ENCODE peak calls at places on chromosomes 13 and 19, in seven cellular contexts. One of them, this sample, is unnamed. For H3K4me1, the result is how much of the 10 kb centered on the place peaks cover.

GRCh38 chr19:12641456-12641855 is 25.1 kb downstream of the MAN2B1 start:
- DNase-seq in BE2C: no peak
- DNase-seq in CD8-positive, alpha-beta T cell: no peak
- DNase-seq in gastrocnemius medialis: no peak
- DNase-seq in testis: no peak
- DNase-seq in lung: no peak
- DNase-seq in psoas muscle: no peak
- DNase-seq in this sample: no peak

GRCh38 chr13:73025212-73026012 is 33.4 kb upstream of the KLF5 start:
- DNase-seq in psoas muscle: no peak
- DNase-seq in testis: no peak
- DNase-seq in BE2C: no peak
- DNase-seq in gastrocnemius medialis: no peak
- DNase-seq in lung: no peak
- DNase-seq in CD8-positive, alpha-beta T cell: no peak
- DNase-seq in this sample: no peak

GRCh38 chr13:45396548-45397095 is 21.6 kb downstream of the SLC25A30 start:
- DNase-seq in BE2C: no peak
- DNase-seq in gastrocnemius medialis: no peak
- DNase-seq in testis: peak
- DNase-seq in lung: no peak
- DNase-seq in CD8-positive, alpha-beta T cell: no peak
- DNase-seq in psoas muscle: no peak
- DNase-seq in this sample: no peak

GRCh38 chr19:30206187-30206586 is 166.0 kb upstream of the ZNF536 start:
- DNase-seq in gastrocnemius medialis: no peak
- DNase-seq in BE2C: no peak
- DNase-seq in psoas muscle: no peak
- DNase-seq in CD8-positive, alpha-beta T cell: no peak
- DNase-seq in testis: no peak
- DNase-seq in lung: no peak
- DNase-seq in this sample: no peak

GRCh38 chr13:112014857-112015256 is 52.1 kb upstream of the SOX1 start:
- DNase-seq in CD8-positive, alpha-beta T cell: no peak
- DNase-seq in lung: no peak
- DNase-seq in BE2C: no peak
- DNase-seq in psoas muscle: no peak
- DNase-seq in gastrocnemius medialis: no peak
- DNase-seq in testis: no peak
- DNase-seq in this sample: no peak

GRCh38 chr19:42985588-42985987 is 40.7 kb downstream of the PSG11 start:
- DNase-seq in psoas muscle: no peak
- DNase-seq in BE2C: no peak
- DNase-seq in gastrocnemius medialis: no peak
- DNase-seq in lung: no peak
- DNase-seq in CD8-positive, alpha-beta T cell: no peak
- DNase-seq in testis: no peak
- DNase-seq in this sample: no peak

GRCh38 chr19:39497850-39498261 is 891 bp upstream of the DLL3 start:
- DNase-seq in CD8-positive, alpha-beta T cell: no peak
- DNase-seq in lung: no peak
- DNase-seq in gastrocnemius medialis: no peak
- DNase-seq in BE2C: peak
- DNase-seq in psoas muscle: no peak
- DNase-seq in testis: peak
- DNase-seq in this sample: no peak

GRCh38 chr19:6735181-6735891 is 2.0 kb downstream of the GPR108 start:
- DNase-seq in CD8-positive, alpha-beta T cell: no peak
- DNase-seq in testis: no peak
- DNase-seq in BE2C: no peak
- DNase-seq in lung: peak
- DNase-seq in psoas muscle: peak
- DNase-seq in gastrocnemius medialis: no peak
- DNase-seq in this sample: no peak

GRCh38 chr19:18339703-18340102 is 695 bp upstream of the PGPEP1 start:
- DNase-seq in psoas muscle: no peak
- DNase-seq in lung: no peak
- DNase-seq in BE2C: no peak
- DNase-seq in CD8-positive, alpha-beta T cell: no peak
- DNase-seq in testis: no peak
- DNase-seq in gastrocnemius medialis: no peak
- DNase-seq in this sample: no peak

GRCh38 chr13:101447852-101448251 is 4.6 kb upstream of the ITGBL1 start:
- DNase-seq in testis: no peak
- DNase-seq in lung: no peak
- DNase-seq in CD8-positive, alpha-beta T cell: no peak
- DNase-seq in psoas muscle: no peak
- DNase-seq in gastrocnemius medialis: no peak
- DNase-seq in BE2C: no peak
- DNase-seq in this sample: no peak

GRCh38 chr13:111953546-111954178 is 113.3 kb upstream of the SOX1 start:
- DNase-seq in testis: no peak
- DNase-seq in CD8-positive, alpha-beta T cell: no peak
- DNase-seq in psoas muscle: no peak
- DNase-seq in gastrocnemius medialis: no peak
- DNase-seq in lung: no peak
- DNase-seq in BE2C: no peak
- DNase-seq in this sample: no peak

GRCh38 chr19:35476149-35476548 is 14.1 kb downstream of the KRTDAP start:
- DNase-seq in lung: no peak
- DNase-seq in psoas muscle: no peak
- DNase-seq in BE2C: no peak
- DNase-seq in testis: no peak
- DNase-seq in CD8-positive, alpha-beta T cell: no peak
- DNase-seq in gastrocnemius medialis: no peak
- DNase-seq in this sample: no peak

GRCh38 chr13:98386632-98387031 is 190.3 kb downstream of the STK24 start:
- DNase-seq in BE2C: peak
- DNase-seq in psoas muscle: no peak
- DNase-seq in CD8-positive, alpha-beta T cell: no peak
- DNase-seq in gastrocnemius medialis: no peak
- DNase-seq in testis: no peak
- DNase-seq in lung: no peak
- DNase-seq in this sample: no peak

GRCh38 chr19:15812059-15812722 is 3.3 kb downstream of the OR10H1 start:
- DNase-seq in lung: no peak
- DNase-seq in testis: peak
- DNase-seq in CD8-positive, alpha-beta T cell: peak
- DNase-seq in gastrocnemius medialis: no peak
- DNase-seq in BE2C: no peak
- DNase-seq in psoas muscle: no peak
- DNase-seq in this sample: no peak

GRCh38 chr13:73335226-73335625 is 276.4 kb downstream of the KLF5 start:
- DNase-seq in testis: no peak
- DNase-seq in psoas muscle: no peak
- DNase-seq in CD8-positive, alpha-beta T cell: no peak
- DNase-seq in gastrocnemius medialis: no peak
- DNase-seq in BE2C: no peak
- DNase-seq in lung: no peak
- DNase-seq in this sample: no peak

GRCh38 chr19:34480971-34481821 is at the start of gene WTIP:
- DNase-seq in psoas muscle: peak
- DNase-seq in CD8-positive, alpha-beta T cell: no peak
- DNase-seq in BE2C: no peak
- DNase-seq in gastrocnemius medialis: no peak
- DNase-seq in lung: peak
- DNase-seq in testis: peak
- DNase-seq in this sample: peak

GRCh38 chr13:95924389-95924994 is 128.7 kb downstream of the UGGT2 start:
- DNase-seq in CD8-positive, alpha-beta T cell: no peak
- DNase-seq in psoas muscle: no peak
- DNase-seq in gastrocnemius medialis: no peak
- DNase-seq in lung: no peak
- DNase-seq in BE2C: no peak
- DNase-seq in testis: no peak
- DNase-seq in this sample: no peak

GRCh38 chr13:111336666-111337065 is 16.2 kb downstream of the TEX29 start:
- DNase-seq in CD8-positive, alpha-beta T cell: no peak
- DNase-seq in testis: no peak
- DNase-seq in gastrocnemius medialis: no peak
- DNase-seq in BE2C: no peak
- DNase-seq in lung: no peak
- DNase-seq in psoas muscle: no peak
- DNase-seq in this sample: no peak

GRCh38 chr19:5484398-5485285 is 29.4 kb downstream of the ZNRF4 start:
- DNase-seq in gastrocnemius medialis: no peak
- DNase-seq in psoas muscle: no peak
- DNase-seq in testis: no peak
- DNase-seq in lung: no peak
- DNase-seq in BE2C: no peak
- DNase-seq in CD8-positive, alpha-beta T cell: no peak
- DNase-seq in this sample: no peak

GRCh38 chr19:50266896-50267295 is 62.3 kb downstream of the KCNC3 start:
- DNase-seq in CD8-positive, alpha-beta T cell: no peak
- DNase-seq in testis: peak
- DNase-seq in gastrocnemius medialis: no peak
- DNase-seq in psoas muscle: no peak
- DNase-seq in lung: no peak
- DNase-seq in BE2C: no peak
- DNase-seq in this sample: no peak

GRCh38 chr13:97275265-97275664 is 53.1 kb downstream of the MBNL2 start:
- DNase-seq in psoas muscle: no peak
- DNase-seq in testis: no peak
- DNase-seq in gastrocnemius medialis: no peak
- DNase-seq in CD8-positive, alpha-beta T cell: no peak
- DNase-seq in BE2C: no peak
- DNase-seq in lung: no peak
- DNase-seq in this sample: no peak

GRCh38 chr13:49302817-49303216 is 55.1 kb downstream of the CDADC1 start:
- DNase-seq in lung: no peak
- DNase-seq in testis: no peak
- DNase-seq in CD8-positive, alpha-beta T cell: no peak
- DNase-seq in BE2C: no peak
- DNase-seq in gastrocnemius medialis: no peak
- DNase-seq in psoas muscle: no peak
- DNase-seq in this sample: no peak

GRCh38 chr13:91045351-91046034 is 302.0 kb upstream of the MIR17HG start:
- DNase-seq in gastrocnemius medialis: no peak
- DNase-seq in CD8-positive, alpha-beta T cell: no peak
- DNase-seq in psoas muscle: no peak
- DNase-seq in BE2C: no peak
- DNase-seq in lung: no peak
- DNase-seq in testis: no peak
- DNase-seq in this sample: no peak

GRCh38 chr19:20565321-20566018 is at the start of gene ZNF737:
- DNase-seq in lung: peak
- DNase-seq in psoas muscle: peak
- DNase-seq in testis: peak
- DNase-seq in gastrocnemius medialis: peak
- DNase-seq in BE2C: peak
- DNase-seq in CD8-positive, alpha-beta T cell: peak
- DNase-seq in this sample: peak
- TF ChIP-seq CTCF in lung: no peak
- TF ChIP-seq CTCF in psoas muscle: peak
- TF ChIP-seq CTCF in testis: peak
- TF ChIP-seq CTCF in gastrocnemius medialis: peak
- TF ChIP-seq CTCF in BE2C: peak
- TF ChIP-seq CTCF in CD8-positive, alpha-beta T cell: no peak
- TF ChIP-seq CTCF in this sample: peak

GRCh38 chr13:80447747-80448146 is 106.8 kb upstream of the SPRY2 start:
- DNase-seq in BE2C: no peak
- DNase-seq in CD8-positive, alpha-beta T cell: no peak
- DNase-seq in testis: no peak
- DNase-seq in psoas muscle: no peak
- DNase-seq in lung: no peak
- DNase-seq in gastrocnemius medialis: no peak
- DNase-seq in this sample: no peak

GRCh38 chr13:80444240-80445015 is 103.5 kb upstream of the SPRY2 start:
- DNase-seq in lung: no peak
- DNase-seq in gastrocnemius medialis: no peak
- DNase-seq in BE2C: no peak
- DNase-seq in CD8-positive, alpha-beta T cell: no peak
- DNase-seq in testis: no peak
- DNase-seq in psoas muscle: no peak
- DNase-seq in this sample: no peak

GRCh38 chr13:80438521-80438920 is 97.6 kb upstream of the SPRY2 start:
- DNase-seq in testis: no peak
- DNase-seq in lung: no peak
- DNase-seq in psoas muscle: no peak
- DNase-seq in gastrocnemius medialis: no peak
- DNase-seq in CD8-positive, alpha-beta T cell: no peak
- DNase-seq in BE2C: no peak
- DNase-seq in this sample: no peak

GRCh38 chr13:80441968-80442367 is 101.0 kb upstream of the SPRY2 start:
- DNase-seq in psoas muscle: no peak
- DNase-seq in testis: no peak
- DNase-seq in BE2C: no peak
- DNase-seq in lung: no peak
- DNase-seq in gastrocnemius medialis: no peak
- DNase-seq in CD8-positive, alpha-beta T cell: no peak
- DNase-seq in this sample: no peak

GRCh38 chr13:80442613-80443012 is 101.7 kb upstream of the SPRY2 start:
- DNase-seq in lung: no peak
- DNase-seq in CD8-positive, alpha-beta T cell: no peak
- DNase-seq in BE2C: no peak
- DNase-seq in psoas muscle: no peak
- DNase-seq in testis: no peak
- DNase-seq in gastrocnemius medialis: no peak
- DNase-seq in this sample: no peak
- H3K4me1 ChIP-seq in lung: under half
- H3K4me1 ChIP-seq in CD8-positive, alpha-beta T cell: under half
- H3K4me1 ChIP-seq in BE2C: under half
- H3K4me1 ChIP-seq in psoas muscle: under half
- H3K4me1 ChIP-seq in testis: under half
- H3K4me1 ChIP-seq in gastrocnemius medialis: under half
- H3K4me1 ChIP-seq in this sample: under half

GRCh38 chr13:52845766-52846566 is 2.5 kb downstream of the PCDH8 start:
- DNase-seq in BE2C: peak
- DNase-seq in gastrocnemius medialis: no peak
- DNase-seq in testis: peak
- DNase-seq in CD8-positive, alpha-beta T cell: no peak
- DNase-seq in lung: no peak
- DNase-seq in psoas muscle: peak
- DNase-seq in this sample: no peak
- TF ChIP-seq CTCF in BE2C: peak
- TF ChIP-seq CTCF in gastrocnemius medialis: no peak
- TF ChIP-seq CTCF in testis: no peak
- TF ChIP-seq CTCF in CD8-positive, alpha-beta T cell: no peak
- TF ChIP-seq CTCF in lung: no peak
- TF ChIP-seq CTCF in psoas muscle: no peak
- TF ChIP-seq CTCF in this sample: no peak

GRCh38 chr19:46760363-46760762 is 14.1 kb upstream of the STRN4 start:
- DNase-seq in BE2C: no peak
- DNase-seq in testis: no peak
- DNase-seq in CD8-positive, alpha-beta T cell: no peak
- DNase-seq in psoas muscle: no peak
- DNase-seq in gastrocnemius medialis: no peak
- DNase-seq in lung: no peak
- DNase-seq in this sample: no peak
- H3K4me1 ChIP-seq in BE2C: under half
- H3K4me1 ChIP-seq in testis: under half
- H3K4me1 ChIP-seq in CD8-positive, alpha-beta T cell: under half
- H3K4me1 ChIP-seq in psoas muscle: under half
- H3K4me1 ChIP-seq in gastrocnemius medialis: under half
- H3K4me1 ChIP-seq in lung: under half
- H3K4me1 ChIP-seq in this sample: under half

GRCh38 chr13:29418026-29418425 is 177.5 kb downstream of the SLC7A1 start:
- DNase-seq in psoas muscle: no peak
- DNase-seq in gastrocnemius medialis: no peak
- DNase-seq in testis: no peak
- DNase-seq in lung: no peak
- DNase-seq in CD8-positive, alpha-beta T cell: no peak
- DNase-seq in BE2C: no peak
- DNase-seq in this sample: no peak
- TF ChIP-seq CTCF in psoas muscle: no peak
- TF ChIP-seq CTCF in gastrocnemius medialis: no peak
- TF ChIP-seq CTCF in testis: peak
- TF ChIP-seq CTCF in lung: no peak
- TF ChIP-seq CTCF in CD8-positive, alpha-beta T cell: no peak
- TF ChIP-seq CTCF in BE2C: peak
- TF ChIP-seq CTCF in this sample: no peak

GRCh38 chr13:51636349-51636890 is 52.2 kb downstream of the WDFY2 start:
- DNase-seq in BE2C: no peak
- DNase-seq in CD8-positive, alpha-beta T cell: no peak
- DNase-seq in testis: no peak
- DNase-seq in lung: no peak
- DNase-seq in psoas muscle: no peak
- DNase-seq in gastrocnemius medialis: no peak
- DNase-seq in this sample: no peak
- H3K4me1 ChIP-seq in BE2C: under half
- H3K4me1 ChIP-seq in CD8-positive, alpha-beta T cell: under half
- H3K4me1 ChIP-seq in testis: half or more
- H3K4me1 ChIP-seq in lung: under half
- H3K4me1 ChIP-seq in psoas muscle: under half
- H3K4me1 ChIP-seq in gastrocnemius medialis: under half
- H3K4me1 ChIP-seq in this sample: under half